ENCODE peak calls at places on chromosomes 12 and 14, in nine cellular contexts. L is CD4-positive, alpha-beta T cell; T is CD8-positive, alpha-beta T cell; Q is nephron progenitor cell; Y is AG09319; C is Calu3; S is left ventricle myocardium inferior; D is upper lobe of left lung; E is ascending aorta. O is an unnamed sample.

GRCh38 chr12:64352181-64352580 is 38.4 kb downstream of the C12orf56 start:
- DNase-seq in L (no peak), T (no peak), Q (no peak), Y (no peak), C (no peak), S (no peak), D (no peak), E (no peak), O (no peak)

GRCh38 chr14:33463731-33464130 is 487.1 kb downstream of the EGLN3 start:
- DNase-seq in L (no peak), T (no peak), Q (no peak), Y (no peak), C (no peak), S (no peak), D (no peak), E (no peak), O (no peak)

GRCh38 chr14:96055065-96055752 is 16.0 kb downstream of the C14orf132 start:
- DNase-seq in L (no peak), T (no peak), Q (peak; percentile 10), Y (no peak), C (no peak), S (no peak), D (no peak), E (no peak), O (no peak)

GRCh38 chr12:52741378-52742195 is 35.6 kb downstream of the KRT76 start:
- DNase-seq in L (peak; percentile 62), T (peak; percentile 75), Q (peak; percentile 94), Y (no peak), C (peak; percentile 67), S (peak; percentile 42), D (no peak), E (no peak), O (peak; percentile 7)

GRCh38 chr12:95637471-95638155 is 86.3 kb upstream of the USP44 start:
- DNase-seq in L (no peak), T (no peak), Q (no peak), Y (no peak), C (no peak), S (no peak), D (no peak), E (no peak), O (no peak)

GRCh38 chr14:99612065-99612736 is 8.2 kb upstream of the CCDC85C start:
- DNase-seq in L (no peak), T (no peak), Q (no peak), Y (no peak), C (no peak), S (no peak), D (no peak), E (no peak), O (no peak)

GRCh38 chr12:25065035-25065434 is 116.1 kb upstream of the BCAT1 start:
- DNase-seq in L (no peak), T (no peak), Q (no peak), Y (no peak), C (no peak), S (no peak), D (no peak), E (no peak), O (no peak)

GRCh38 chr14:39431416-39432178 is 636 bp downstream of the FBXO33 start:
- DNase-seq in L (peak; percentile 39), T (peak; percentile 52), Q (peak; percentile 66), Y (no peak), C (peak; percentile 56), S (peak; percentile 31), D (peak; percentile 74), E (no peak), O (no peak)

GRCh38 chr12:118371354-118372282 is 1.1 kb downstream of the TAOK3 start:
- DNase-seq in L (peak; percentile 3), T (peak; percentile 12), Q (peak; percentile 47), Y (no peak), C (peak; percentile 24), S (peak; percentile 25), D (peak; percentile 41), E (no peak), O (no peak)

GRCh38 chr12:70556179-70556869 is 80.9 kb downstream of the PTPRB start:
- DNase-seq in L (no peak), T (no peak), Q (no peak), Y (no peak), C (no peak), S (no peak), D (no peak), E (no peak), O (no peak)

GRCh38 chr14:25518347-25518746 is 468.4 kb upstream of the STXBP6 start:
- DNase-seq in L (no peak), T (no peak), Q (no peak), Y (no peak), C (no peak), S (no peak), D (no peak), E (no peak), O (no peak)

GRCh38 chr12:127078577-127079350 is 1188.2 kb upstream of the TMEM132C start:
- DNase-seq in L (no peak), T (no peak), Q (no peak), Y (no peak), C (no peak), S (no peak), D (no peak), E (no peak), O (no peak)

GRCh38 chr14:52351561-52352491 is 37.7 kb downstream of the PTGER2 start:
- DNase-seq in L (no peak), T (no peak), Q (no peak), Y (no peak), C (no peak), S (no peak), D (no peak), E (no peak), O (no peak)

DNA sequence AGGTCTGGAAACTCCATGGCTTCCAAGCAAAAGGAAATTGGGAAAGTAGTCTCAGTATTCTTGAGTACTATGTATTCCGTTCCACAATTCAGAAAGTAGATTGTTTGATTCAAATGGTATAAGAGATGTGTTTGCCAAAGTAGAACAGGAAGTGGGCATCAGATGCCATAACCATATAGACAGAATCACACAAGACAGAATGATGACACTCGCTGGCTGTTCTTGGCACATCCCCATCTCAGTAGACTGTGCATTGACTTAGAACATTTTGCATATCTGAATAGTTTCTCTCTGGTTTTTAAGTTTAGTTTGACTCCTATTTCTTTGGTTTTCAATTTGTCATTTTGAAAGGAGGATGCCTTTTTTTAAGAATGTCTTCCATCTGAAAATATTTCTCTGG is 221.1 kb upstream of the RGS6 start:
- DNase-seq in L (no peak), T (no peak), Q (no peak), Y (no peak), C (no peak), S (no peak), D (no peak), E (no peak), O (no peak)
- TF ChIP-seq CTCF in L (no peak), T (no peak), Q (no peak), Y (no peak), C (no peak), S (no peak), D (no peak), E (no peak), O (no peak)

GRCh38 chr12:54232790-54233189 is 44.0 kb upstream of the SMUG1 start:
- DNase-seq in L (no peak), T (no peak), Q (no peak), Y (no peak), C (no peak), S (no peak), D (no peak), E (no peak), O (no peak)
- TF ChIP-seq CTCF in L (no peak), T (no peak), Q (no peak), Y (peak; percentile 16), C (no peak), S (no peak), D (no peak), E (peak; percentile 14), O (peak; percentile 30)

GRCh38 chr14:76267322-76268012 is 108.5 kb upstream of the ESRRB start:
- DNase-seq in L (no peak), T (no peak), Q (peak; percentile 50), Y (peak; percentile 8), C (peak; percentile 64), S (peak; percentile 68), D (peak; percentile 56), E (no peak), O (no peak)
- TF ChIP-seq CTCF in L (no peak), T (no peak), Q (no peak), Y (peak; percentile 26), C (no peak), S (no peak), D (no peak), E (no peak), O (peak; percentile 22)

GRCh38 chr14:104974146-104974541 is 4.0 kb downstream of the AHNAK2 start:
- DNase-seq in L (no peak), T (no peak), Q (no peak), Y (no peak), C (no peak), S (peak; percentile 9), D (no peak), E (no peak), O (no peak)

GRCh38 chr14:104977008-104977680 is 1.0 kb downstream of the AHNAK2 start:
- DNase-seq in L (no peak), T (no peak), Q (no peak), Y (no peak), C (no peak), S (peak; percentile 18), D (no peak), E (no peak), O (no peak)

GRCh38 chr14:104974665-104975390 is 3.3 kb downstream of the AHNAK2 start:
- DNase-seq in L (no peak), T (no peak), Q (no peak), Y (no peak), C (no peak), S (peak; percentile 9), D (no peak), E (no peak), O (no peak)

GRCh38 chr14:104976198-104977007 is 1.8 kb downstream of the AHNAK2 start:
- DNase-seq in L (peak; percentile 84), T (peak; percentile 88), Q (peak; percentile 90), Y (peak; percentile 40), C (peak; percentile 93), S (peak; percentile 83), D (peak; percentile 90), E (no peak), O (no peak)

DNA sequence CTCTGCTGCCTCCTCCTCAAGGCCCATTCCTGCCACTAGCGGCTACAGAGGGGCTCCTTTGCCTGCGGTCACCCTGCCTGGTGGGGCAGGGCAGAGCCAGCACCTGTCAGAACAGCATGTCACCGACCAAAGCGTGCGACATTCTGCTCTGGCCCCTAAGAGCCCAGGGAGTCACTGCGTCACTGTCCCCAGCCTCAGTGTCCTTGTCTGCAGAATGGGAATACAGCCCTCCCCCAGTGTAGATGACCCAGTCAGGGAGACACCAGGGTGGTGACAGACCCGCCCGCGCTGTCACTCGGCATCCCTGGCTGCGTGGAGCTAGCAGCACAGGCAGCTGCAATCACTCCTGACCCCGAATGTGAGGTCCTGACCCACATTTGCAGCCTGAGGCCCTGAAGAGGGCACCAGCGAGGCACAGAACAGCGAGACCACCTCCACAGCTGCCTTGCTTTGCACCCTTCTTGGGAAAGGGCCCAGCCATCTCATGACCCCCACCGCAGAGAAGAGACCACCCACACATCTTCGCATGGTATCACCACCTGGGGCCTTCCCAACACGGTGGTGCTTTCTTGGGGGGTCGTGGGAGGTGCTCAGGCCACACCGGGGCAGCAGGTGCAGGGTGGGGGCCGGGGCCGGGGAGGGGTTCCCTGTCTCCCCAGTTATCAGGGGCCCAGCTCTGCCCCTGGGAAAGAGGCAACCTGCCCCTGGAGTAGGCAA is 2.5 kb downstream of the AHNAK2 start:
- DNase-seq in L (no peak), T (no peak), Q (peak; percentile 43), Y (no peak), C (no peak), S (peak; percentile 14), D (no peak), E (no peak), O (no peak)
- TF ChIP-seq CTCF in L (no peak), T (no peak), Q (no peak), Y (no peak), C (no peak), S (no peak), D (no peak), E (no peak), O (no peak)

GRCh38 chr12:109724321-109724892 is 10.8 kb downstream of the FAM222A start:
- DNase-seq in L (no peak), T (no peak), Q (no peak), Y (no peak), C (no peak), S (no peak), D (no peak), E (no peak), O (no peak)
- TF ChIP-seq CTCF in L (no peak), T (no peak), Q (no peak), Y (no peak), C (no peak), S (no peak), D (no peak), E (no peak), O (no peak)